ENCODE peak calls at places on chromosomes 3 and 15, in six cellular contexts. S, X, J, K, B and W are unnamed samples.

GRCh38 chr15:100737214-100737613 is 134.8 kb downstream of the ASB7 start:
- DNase-seq in S (no peak), X (no peak), J (no peak), K (no peak), B (no peak), W (no peak)

GRCh38 chr15:37252530-37252929 is 152.2 kb upstream of the MEIS2 start:
- DNase-seq in S (no peak), X (no peak), J (no peak), K (no peak), B (no peak), W (no peak)

GRCh38 chr3:74787008-74787407 is 172.5 kb upstream of the CNTN3 start:
- DNase-seq in S (no peak), X (no peak), J (no peak), K (no peak), B (no peak), W (peak)

GRCh38 chr15:100918690-100919480 is at the start of gene LRRK1:
- DNase-seq in S (no peak), X (peak), J (no peak), K (peak), B (no peak), W (no peak)

GRCh38 chr3:61574854-61575253 is 13.5 kb downstream of the PTPRG start:
- DNase-seq in S (no peak), X (no peak), J (no peak), K (no peak), B (no peak), W (no peak)

GRCh38 chr3:193573403-193573802 is 18.7 kb upstream of the ATP13A4 start:
- DNase-seq in S (no peak), X (no peak), J (no peak), K (no peak), B (no peak), W (no peak)

GRCh38 chr3:161510510-161511260 is 14.1 kb downstream of the OTOL1 start:
- DNase-seq in S (no peak), X (no peak), J (no peak), K (no peak), B (no peak), W (peak)

GRCh38 chr15:44028349-44028748 is 166.7 kb downstream of the FRMD5 start:
- DNase-seq in S (no peak), X (no peak), J (no peak), K (no peak), B (no peak), W (no peak)

GRCh38 chr3:146187334-146187950 is 26.5 kb upstream of the PLOD2 start:
- DNase-seq in S (no peak), X (no peak), J (no peak), K (no peak), B (peak), W (peak)

GRCh38 chr15:25859838-25860645 is 3.1 kb downstream of the ATP10A start:
- DNase-seq in S (no peak), X (no peak), J (no peak), K (no peak), B (no peak), W (no peak)

GRCh38 chr3:99586680-99587079 is 51.7 kb upstream of the COL8A1 start:
- DNase-seq in S (no peak), X (no peak), J (no peak), K (no peak), B (no peak), W (no peak)

GRCh38 chr15:58472821-58473581 is 41.2 kb downstream of the LIPC start:
- DNase-seq in S (no peak), X (no peak), J (peak), K (peak), B (no peak), W (no peak)

GRCh38 chr15:94053626-94054025 is 177.7 kb upstream of the MCTP2 start:
- DNase-seq in S (no peak), X (no peak), J (no peak), K (no peak), B (no peak), W (no peak)

GRCh38 chr3:72158639-72159005 is 373.7 kb upstream of the PROK2 start:
- DNase-seq in S (no peak), X (no peak), J (no peak), K (no peak), B (no peak), W (no peak)

GRCh38 chr3:56620371-56620770 is 62.7 kb downstream of the TASOR start:
- DNase-seq in S (no peak), X (no peak), J (no peak), K (no peak), B (no peak), W (no peak)

GRCh38 chr3:178907081-178907480 is 164.5 kb downstream of the ZMAT3 start:
- DNase-seq in S (no peak), X (no peak), J (no peak), K (no peak), B (no peak), W (no peak)

GRCh38 chr15:82045179-82045891 is 483 bp downstream of the MEX3B start:
- DNase-seq in S (peak), X (peak), J (no peak), K (no peak), B (no peak), W (peak)

GRCh38 chr15:25245801-25246622 is 192.8 kb downstream of the UBE3A start:
- DNase-seq in S (no peak), X (peak), J (peak), K (no peak), B (no peak), W (no peak)

GRCh38 chr3:194879991-194880939 is 194.6 kb downstream of the FAM43A start:
- DNase-seq in S (no peak), X (peak), J (no peak), K (no peak), B (peak), W (peak)

GRCh38 chr15:77016321-77016695 is 21.4 kb downstream of the PSTPIP1 start:
- DNase-seq in S (no peak), X (no peak), J (no peak), K (no peak), B (no peak), W (no peak)

GRCh38 chr3:170470063-170471006 is 51.7 kb downstream of the CLDN11 start:
- DNase-seq in S (peak), X (no peak), J (no peak), K (no peak), B (peak), W (no peak)

GRCh38 chr15:51398676-51399075 is 57.2 kb downstream of the GLDN start:
- DNase-seq in S (no peak), X (no peak), J (no peak), K (no peak), B (no peak), W (no peak)

GRCh38 chr15:34879112-34879511 is 83.8 kb upstream of the ACTC1 start:
- DNase-seq in S (no peak), X (no peak), J (no peak), K (no peak), B (no peak), W (no peak)

GRCh38 chr15:23497710-23498111 is 50.7 kb upstream of the GOLGA6L2 start:
- DNase-seq in S (no peak), X (no peak), J (no peak), K (no peak), B (peak), W (peak)

GRCh38 chr3:65572175-65572777 is 466.4 kb downstream of the MAGI1 start:
- DNase-seq in S (no peak), X (no peak), J (no peak), K (no peak), B (no peak), W (no peak)

GRCh38 chr3:110711130-110711832 is 360.3 kb upstream of the NECTIN3 start:
- DNase-seq in S (no peak), X (no peak), J (no peak), K (no peak), B (no peak), W (no peak)

GRCh38 chr3:10551821-10552630 is 46.6 kb upstream of the ATP2B2 start:
- DNase-seq in S (peak), X (no peak), J (peak), K (no peak), B (no peak), W (no peak)

GRCh38 chr15:66993874-66994696 is 71.3 kb upstream of the SMAD3 start:
- DNase-seq in S (no peak), X (no peak), J (no peak), K (no peak), B (no peak), W (no peak)

GRCh38 chr15:74841761-74842385 is 1.1 kb downstream of the ULK3 start:
- DNase-seq in S (no peak), X (peak), J (no peak), K (no peak), B (no peak), W (no peak)

GRCh38 chr3:67005974-67006373 is 7.9 kb downstream of the KBTBD8 start:
- DNase-seq in S (no peak), X (no peak), J (no peak), K (no peak), B (no peak), W (no peak)

GRCh38 chr15:93072011-93072410 is 17.0 kb downstream of the RGMA start:
- DNase-seq in S (no peak), X (no peak), J (no peak), K (no peak), B (no peak), W (no peak)

GRCh38 chr3:72145506-72146380 is 360.8 kb upstream of the PROK2 start:
- DNase-seq in S (no peak), X (no peak), J (no peak), K (no peak), B (no peak), W (no peak)

GRCh38 chr3:119229190-119229589 is 11.5 kb downstream of the B4GALT4 start:
- DNase-seq in S (no peak), X (no peak), J (no peak), K (no peak), B (no peak), W (no peak)